ENCODE peak calls at places on chromosome 11, in six cellular contexts. N is WERI-Rb-1, E is PC-3, K is ovary, C is mammary epithelial cell, R is psoas muscle. P is an unnamed sample. For H3K27me3 and H3K36me3, the result is how much of the 10 kb centered on the place peaks cover.

GRCh38 chr11:92284558-92284957 is 59.9 kb downstream of the FAT3 start:
- DNase-seq in K (no peak), E (no peak), R (no peak), N (no peak), C (no peak), P (no peak)

GRCh38 chr11:90204832-90205646 is 17.8 kb downstream of the CHORDC1 start:
- DNase-seq in C (peak), E (peak), R (no peak), K (no peak), N (no peak), P (peak)

GRCh38 chr11:1436468-1437030 is 46.8 kb downstream of the BRSK2 start:
- DNase-seq in E (no peak), N (no peak), C (no peak), K (no peak), R (no peak), P (no peak)

GRCh38 chr11:832529-833113 is at the start of gene CD151:
- DNase-seq in K (no peak), R (no peak), C (peak), E (peak), N (peak), P (no peak)

GRCh38 chr11:8070417-8071101 is 10.5 kb upstream of the TUB start:
- DNase-seq in K (no peak), N (no peak), R (no peak), C (peak), E (peak), P (peak)

GRCh38 chr11:130872961-130873360 is 43.3 kb downstream of the SNX19 start:
- DNase-seq in E (peak), N (no peak), R (no peak), K (no peak), C (peak), P (peak)

GRCh38 chr11:28976012-28976800 is 868.0 kb downstream of the METTL15 start:
- DNase-seq in R (no peak), N (no peak), E (no peak), K (no peak), C (no peak), P (no peak)

GRCh38 chr11:83087035-83087434 is 15.3 kb upstream of the RAB30 start:
- DNase-seq in C (no peak), N (no peak), R (no peak), E (peak), K (no peak), P (peak)

GRCh38 chr11:20057055-20057943 is 103.0 kb downstream of the DBX1 start:
- DNase-seq in C (peak), N (no peak), E (no peak), K (no peak), R (no peak), P (peak)

GRCh38 chr11:15985863-15986139 is 370.5 kb downstream of the SOX6 start:
- DNase-seq in C (no peak), K (no peak), E (no peak), N (no peak), R (no peak), P (no peak)

GRCh38 chr11:57493507-57494503 is 21.7 kb downstream of the SLC43A1 start:
- DNase-seq in E (peak), C (peak), K (peak), R (peak), N (peak), P (peak)

GRCh38 chr11:129625930-129626329 is 189.7 kb upstream of the TMEM45B start:
- DNase-seq in C (peak), N (no peak), R (no peak), K (no peak), E (no peak), P (peak)

GRCh38 chr11:20274031-20274430 is 89.5 kb upstream of the HTATIP2 start:
- DNase-seq in R (no peak), N (peak), E (no peak), K (no peak), C (no peak), P (no peak)

GRCh38 chr11:119626910-119627305 is 102.1 kb downstream of the NECTIN1 start:
- DNase-seq in C (no peak), K (no peak), N (peak), E (no peak), R (no peak), P (no peak)

GRCh38 chr11:62611705-62612365 is 740 bp downstream of the EML3 start:
- DNase-seq in E (peak), K (peak), R (peak), C (peak), N (peak), P (no peak)

GRCh38 chr11:10749476-10749875 is 1.6 kb upstream of the CTR9 start:
- DNase-seq in R (no peak), N (no peak), C (no peak), E (no peak), K (no peak), P (no peak)
- H3K4me3 ChIP-seq in R (no peak), N (no peak), C (no peak), E (no peak), K (no peak), P (no peak)

DNA sequence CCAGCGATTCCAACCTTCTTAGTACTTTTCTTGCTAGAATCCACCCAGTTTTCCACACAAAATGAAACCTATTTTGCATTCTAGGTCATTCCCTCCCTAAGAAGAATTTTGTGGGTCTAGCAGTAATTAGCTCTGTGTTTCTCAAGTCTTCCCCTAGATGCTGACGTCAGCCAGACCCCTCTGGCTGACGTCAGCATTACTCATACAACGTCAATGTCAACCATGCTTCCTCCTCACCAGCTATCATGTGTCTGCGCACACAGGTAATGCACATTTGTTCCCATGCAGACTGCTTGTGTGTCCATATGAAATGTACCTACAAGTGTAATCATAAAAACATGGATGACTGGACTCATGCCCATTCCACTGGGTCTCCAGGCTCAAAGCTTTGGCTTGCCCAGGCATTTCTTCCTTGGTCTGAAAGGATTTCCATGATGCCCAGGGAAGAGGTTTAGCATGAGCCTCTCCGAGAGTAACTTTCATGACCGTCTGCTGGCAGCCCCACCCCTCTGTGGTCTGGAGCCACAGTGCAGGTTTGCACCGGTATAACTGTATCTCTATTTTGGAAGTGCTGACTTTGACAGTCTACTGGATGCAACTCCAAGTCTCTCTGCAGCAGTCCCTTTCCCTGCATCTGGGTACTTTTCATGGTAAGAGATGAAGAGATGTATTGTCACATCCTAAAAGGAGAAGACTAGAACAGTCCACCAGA is 58.6 kb downstream of the DSCAML1 start:
- DNase-seq in R (no peak), K (no peak), C (no peak), N (no peak), E (no peak), P (no peak)
- H3K27me3 ChIP-seq in R (under half), K (under half), C (under half), N (under half), E (half or more), P (under half)

GRCh38 chr11:111707039-111707690 is 59.0 kb downstream of the PPP2R1B start:
- DNase-seq in C (no peak), E (peak), R (peak), N (no peak), K (peak), P (peak)
- H3K36me3 ChIP-seq in C (under half), E (under half), R (under half), N (under half), K (under half), P (under half)

GRCh38 chr11:111601636-111601978 is 642 bp upstream of the SIK2 start:
- DNase-seq in C (no peak), E (no peak), R (no peak), N (no peak), K (no peak), P (no peak)
- H3K4me3 ChIP-seq in C (peak), E (peak), R (peak), N (peak), K (peak), P (peak)

GRCh38 chr11:115444542-115444941 is 59.7 kb downstream of the CADM1 start:
- DNase-seq in R (no peak), N (no peak), K (no peak), C (no peak), E (no peak), P (no peak)
- H3K27me3 ChIP-seq in R (under half), N (under half), K (under half), C (under half), E (under half), P (under half)

GRCh38 chr11:117282956-117283355 is 8.2 kb upstream of the BACE1-AS start:
- DNase-seq in C (no peak), R (no peak), N (no peak), K (no peak), E (no peak), P (no peak)
- H3K36me3 ChIP-seq in C (under half), R (under half), N (half or more), K (under half), E (under half), P (under half)

GRCh38 chr11:64358907-64359711 is at the start of gene RPS6KA4:
- DNase-seq in R (peak), E (peak), N (no peak), K (peak), C (peak), P (peak)

GRCh38 chr11:64356498-64357411 is 2.2 kb upstream of the RPS6KA4 start:
- DNase-seq in E (peak), C (no peak), R (no peak), K (no peak), N (peak), P (peak)

GRCh38 chr11:64357446-64357845 is 1.5 kb upstream of the RPS6KA4 start:
- DNase-seq in C (no peak), N (no peak), E (no peak), R (no peak), K (no peak), P (no peak)

GRCh38 chr11:64358536-64358906 is 441 bp upstream of the RPS6KA4 start:
- DNase-seq in K (no peak), R (no peak), N (no peak), E (no peak), C (peak), P (no peak)

GRCh38 chr11:64357904-64358535 is 942 bp upstream of the RPS6KA4 start:
- DNase-seq in E (peak), N (no peak), C (peak), K (no peak), R (no peak), P (peak)
- H3K4me3 ChIP-seq in E (peak), N (no peak), C (peak), K (peak), R (peak), P (peak)

GRCh38 chr11:46050652-46051051 is 70.6 kb downstream of the PHF21A start:
- DNase-seq in R (no peak), E (no peak), N (no peak), C (no peak), K (no peak), P (no peak)

GRCh38 chr11:46050065-46050464 is 71.2 kb downstream of the PHF21A start:
- DNase-seq in N (no peak), R (peak), E (peak), K (no peak), C (peak), P (peak)

GRCh38 chr11:46048198-46048597 is 73.1 kb downstream of the PHF21A start:
- DNase-seq in R (no peak), N (no peak), E (no peak), C (no peak), K (no peak), P (no peak)

GRCh38 chr11:46049325-46049860 is 71.9 kb downstream of the PHF21A start:
- DNase-seq in C (no peak), R (no peak), K (no peak), E (no peak), N (no peak), P (no peak)

GRCh38 chr11:46051102-46051501 is 70.2 kb downstream of the PHF21A start:
- DNase-seq in R (no peak), C (no peak), E (no peak), K (no peak), N (no peak), P (no peak)
- H3K27me3 ChIP-seq in R (under half), C (under half), E (under half), K (under half), N (under half), P (under half)

GRCh38 chr11:116786966-116787365 is 857 bp downstream of the ZPR1 start:
- DNase-seq in E (no peak), R (no peak), K (no peak), C (no peak), N (no peak), P (no peak)

GRCh38 chr11:116778556-116778955 is 5.8 kb upstream of the BUD13 start:
- DNase-seq in E (no peak), R (no peak), K (no peak), N (no peak), C (no peak), P (no peak)

GRCh38 chr11:116786360-116786759 is 1.5 kb downstream of the ZPR1 start:
- DNase-seq in C (no peak), N (no peak), K (no peak), R (no peak), E (no peak), P (no peak)

GRCh38 chr11:116787436-116787785 is 412 bp downstream of the ZPR1 start:
- DNase-seq in N (no peak), E (peak), K (no peak), C (no peak), R (no peak), P (peak)

DNA sequence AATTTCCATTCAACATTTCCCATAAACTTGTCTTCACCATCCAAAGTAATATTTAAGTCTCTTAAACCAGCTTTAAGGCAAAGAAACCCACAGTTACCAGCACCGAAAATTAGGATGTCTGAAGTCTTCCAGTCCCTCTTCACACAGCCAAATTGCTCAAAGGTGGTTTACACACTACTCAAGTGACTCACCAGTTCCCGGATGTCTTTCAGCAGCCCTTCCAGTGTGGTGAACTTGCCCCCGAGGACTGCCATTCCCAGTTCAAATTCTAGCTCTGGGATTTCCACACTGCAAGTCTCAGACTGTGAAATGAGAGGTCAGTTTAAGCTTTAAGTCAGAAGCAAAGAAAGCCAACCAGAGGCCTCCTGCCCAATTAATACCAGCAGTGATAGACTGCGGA is 5.1 kb downstream of the ZPR1 start:
- DNase-seq in E (peak), K (no peak), R (no peak), C (peak), N (no peak), P (peak)
- H3K36me3 ChIP-seq in E (half or more), K (under half), R (under half), C (under half), N (half or more), P (under half)

DNA sequence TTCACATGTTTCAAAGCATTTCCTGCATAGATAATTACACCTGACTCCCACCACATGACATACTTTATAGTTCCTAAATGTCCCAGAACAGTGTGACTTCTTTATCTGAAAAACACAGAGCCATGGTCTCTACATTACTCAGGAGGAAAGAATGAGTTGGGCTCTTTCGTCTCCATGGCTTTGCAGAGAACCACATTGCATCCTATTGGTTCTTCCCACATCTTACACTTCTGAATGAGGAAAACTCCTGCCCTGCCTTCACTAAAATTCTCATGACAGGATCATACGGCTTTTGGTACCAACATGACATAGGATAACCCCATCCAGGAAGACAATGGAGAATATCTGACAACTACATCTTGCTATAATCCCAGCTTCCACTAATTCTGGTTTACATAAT is 88.5 kb downstream of the ETS1 start:
- DNase-seq in N (no peak), E (no peak), R (no peak), C (no peak), K (no peak), P (no peak)
- H3K4me3 ChIP-seq in N (no peak), E (no peak), R (no peak), C (no peak), K (no peak), P (no peak)

P was measured in bronchial epithelial cell.